ENCODE peak calls at places on chromosomes 12 and 14, in six cellular contexts. G is activated T-helper 9 cell treated with anti-CD3 and anti-CD28 coated beads, Interleukin-2, amount 50 U/mL, for 16 hours; V is Caco-2; O is IMR-90; J is cardiac muscle cell; B is foreskin fibroblast. Z is an unnamed sample.

GRCh38 chr12:112422531-112422930 is 3.8 kb downstream of the PTPN11 start:
- DNase-seq in O (no peak), J (no peak), V (no peak), B (peak), G (no peak), Z (no peak)

GRCh38 chr12:9127484-9127883 is 11.8 kb upstream of the A2M start:
- DNase-seq in O (no peak), B (no peak), V (no peak), J (no peak), G (no peak), Z (no peak)

GRCh38 chr12:14558377-14559051 is 9.2 kb downstream of the PLBD1 start:
- DNase-seq in J (no peak), G (no peak), O (no peak), B (no peak), V (no peak), Z (no peak)

GRCh38 chr14:94401083-94401482 is 12.7 kb upstream of the SERPINA1 start:
- DNase-seq in G (no peak), O (peak), B (no peak), J (no peak), V (no peak), Z (no peak)

GRCh38 chr12:94187351-94187750 is 39.0 kb downstream of the PLXNC1 start:
- DNase-seq in G (no peak), J (no peak), B (peak), O (no peak), V (no peak), Z (no peak)

GRCh38 chr14:94394025-94394493 is 5.7 kb upstream of the SERPINA1 start:
- DNase-seq in B (no peak), V (no peak), J (no peak), O (no peak), G (no peak), Z (peak)

GRCh38 chr14:64174922-64175782 is 119.0 kb downstream of the ESR2 start:
- DNase-seq in V (no peak), B (no peak), G (no peak), O (no peak), J (no peak), Z (no peak)

GRCh38 chr14:31492759-31493498 is 5.1 kb upstream of the GPR33 start:
- DNase-seq in O (no peak), J (no peak), G (no peak), B (no peak), V (no peak), Z (no peak)

GRCh38 chr14:71532349-71532748 is 399.9 kb upstream of the RGS6 start:
- DNase-seq in G (no peak), B (no peak), O (peak), J (no peak), V (no peak), Z (no peak)

GRCh38 chr12:52132754-52133161 is 53.3 kb downstream of the SMIM41 start:
- DNase-seq in O (no peak), J (no peak), B (peak), G (no peak), V (no peak), Z (no peak)

GRCh38 chr14:55126089-55126488 is 3.0 kb upstream of the LGALS3 start:
- DNase-seq in O (no peak), V (no peak), B (peak), J (no peak), G (no peak), Z (no peak)

GRCh38 chr14:105006831-105007592 is 13.9 kb downstream of the CDCA4 start:
- DNase-seq in B (no peak), O (no peak), V (no peak), G (no peak), J (no peak), Z (no peak)

GRCh38 chr12:20006856-20007255 is 361.5 kb upstream of the PDE3A start:
- DNase-seq in O (no peak), B (peak), J (no peak), G (no peak), V (no peak), Z (no peak)

GRCh38 chr12:121438207-121438606 is 38.3 kb downstream of the RNF34 start:
- DNase-seq in B (no peak), G (no peak), O (no peak), J (no peak), V (no peak), Z (no peak)

GRCh38 chr12:9751204-9752144 is 9.2 kb downstream of the CD69 start:
- DNase-seq in G (no peak), O (peak), V (peak), B (peak), J (peak), Z (no peak)

GRCh38 chr12:54282949-54283593 is 2.5 kb downstream of the HNRNPA1 start:
- DNase-seq in B (peak), J (no peak), O (no peak), V (no peak), G (no peak), Z (no peak)

GRCh38 chr14:23047042-23047634 is 5.1 kb downstream of the PSMB11 start:
- DNase-seq in V (no peak), B (no peak), G (no peak), J (no peak), O (no peak), Z (no peak)

GRCh38 chr14:72882047-72882446 is 11.9 kb downstream of the DPF3 start:
- DNase-seq in O (no peak), G (no peak), J (no peak), V (no peak), B (no peak), Z (no peak)

GRCh38 chr14:24081739-24082204 is 10.4 kb downstream of the CPNE6 start:
- DNase-seq in O (no peak), J (no peak), G (no peak), B (no peak), V (no peak), Z (no peak)

GRCh38 chr14:22319526-22320352 is 269.3 kb downstream of the DAD1 start:
- DNase-seq in V (peak), G (no peak), B (peak), J (peak), O (peak), Z (peak)

GRCh38 chr14:55721353-55721752 is 141.3 kb downstream of the KTN1 start:
- DNase-seq in B (peak), J (no peak), V (no peak), G (no peak), O (peak), Z (no peak)

GRCh38 chr12:6946033-6946919 is 2.5 kb downstream of the C12orf57 start:
- DNase-seq in B (no peak), V (peak), G (no peak), O (no peak), J (peak), Z (no peak)

GRCh38 chr14:69848903-69849391 is 30.3 kb upstream of the SMOC1 start:
- DNase-seq in B (no peak), O (no peak), V (no peak), J (no peak), G (no peak), Z (no peak)

GRCh38 chr14:32524609-32525391 is 195.7 kb downstream of the AKAP6 start:
- DNase-seq in J (no peak), O (peak), G (no peak), B (peak), V (no peak), Z (no peak)

GRCh38 chr14:48035836-48036235 is 360.4 kb upstream of the MDGA2 start:
- DNase-seq in V (no peak), J (no peak), B (no peak), O (no peak), G (no peak), Z (no peak)

GRCh38 chr12:113479578-113480335 is 8.1 kb upstream of the LHX5 start:
- DNase-seq in O (peak), G (no peak), J (peak), B (peak), V (peak), Z (no peak)

GRCh38 chr14:53432378-53432802 is 279.3 kb upstream of the DDHD1 start:
- DNase-seq in O (peak), G (no peak), B (peak), J (peak), V (peak), Z (peak)

GRCh38 chr12:63965936-63966602 is 121.6 kb downstream of the SRGAP1 start:
- DNase-seq in V (no peak), B (peak), G (no peak), J (no peak), O (peak), Z (no peak)

GRCh38 chr14:105322791-105323556 is 8.4 kb downstream of the PACS2 start:
- DNase-seq in B (peak), J (no peak), G (no peak), V (no peak), O (no peak), Z (no peak)

GRCh38 chr12:48969847-48970701 is 1.5 kb downstream of the WNT10B start:
- DNase-seq in G (no peak), B (peak), J (peak), V (no peak), O (no peak), Z (no peak)

GRCh38 chr14:53055003-53055402 is 98.1 kb downstream of the DDHD1 start:
- DNase-seq in G (no peak), V (peak), B (peak), O (peak), J (peak), Z (no peak)

GRCh38 chr14:91614187-91614586 is 104.1 kb upstream of the PPP4R3A start:
- DNase-seq in B (peak), G (no peak), J (no peak), O (peak), V (no peak), Z (no peak)

GRCh38 chr14:50594577-50595316 is 34.8 kb downstream of the ATL1 start:
- DNase-seq in O (no peak), B (no peak), V (no peak), J (no peak), G (no peak), Z (no peak)

GRCh38 chr12:110316861-110317260 is 35.8 kb downstream of the ATP2A2 start:
- DNase-seq in J (no peak), V (no peak), B (peak), G (no peak), O (peak), Z (no peak)

GRCh38 chr12:50923361-50924130 is 28.8 kb upstream of the HIGD1C start:
- DNase-seq in G (no peak), O (no peak), J (no peak), V (no peak), B (peak), Z (no peak)

GRCh38 chr12:118061011-118061875 is at the start of gene WSB2:
- DNase-seq in B (peak), J (peak), G (peak), V (peak), O (peak), Z (peak)

GRCh38 chr14:49641697-49642129 is 6.7 kb upstream of the DNAAF2 start:
- DNase-seq in G (no peak), J (no peak), V (peak), O (peak), B (peak), Z (no peak)